ENCODE peak calls at places on chromosomes 16 and 17, in ten cellular contexts. Y, S, O, D, K, T, X, G, C and E are unnamed samples.
A peak's percentile ranks its signal among the peaks of the same experiment; 100 is the strongest.

GRCh38 chr16:87178177-87178863 is 138.9 kb downstream of the C16orf95 start:
- DNase-seq in Y (no peak), S (no peak), O (no peak), D (peak; percentile 34), K (no peak), T (no peak), X (no peak), G (no peak), C (no peak), E (no peak)

GRCh38 chr17:79785017-79785899 is 7.3 kb downstream of the CBX2 start:
- DNase-seq in Y (no peak), S (no peak), O (no peak), D (no peak), K (no peak), T (no peak), X (no peak), G (no peak), C (no peak), E (no peak)

GRCh38 chr16:85783441-85783840 is 15.9 kb downstream of the EMC8 start:
- DNase-seq in Y (no peak), S (no peak), O (no peak), D (no peak), K (no peak), T (no peak), X (no peak), G (no peak), C (no peak), E (no peak)

GRCh38 chr16:1678500-1679098 is 520 bp downstream of the JPT2 start:
- DNase-seq in Y (peak; percentile 50), S (peak; percentile 29), O (peak; percentile 44), D (peak; percentile 35), K (no peak), T (peak; percentile 61), X (peak; percentile 31), G (peak; percentile 33), C (peak; percentile 56), E (no peak)

GRCh38 chr17:76524598-76525512 is 12.7 kb downstream of the CYGB start:
- DNase-seq in Y (no peak), S (peak; percentile 81), O (no peak), D (peak; percentile 45), K (no peak), T (no peak), X (no peak), G (no peak), C (no peak), E (no peak)

GRCh38 chr16:6113749-6114148 is 1016.2 kb upstream of the EEF2KMT start:
- DNase-seq in Y (no peak), S (no peak), O (no peak), D (no peak), K (no peak), T (no peak), X (no peak), G (no peak), C (no peak), E (no peak)

GRCh38 chr17:15290605-15291004 is 25.5 kb upstream of the PMP22 start:
- DNase-seq in Y (no peak), S (no peak), O (no peak), D (peak; percentile 77), K (no peak), T (no peak), X (no peak), G (no peak), C (no peak), E (no peak)

GRCh38 chr16:1280783-1281182 is 24.9 kb downstream of the TPSD1 start:
- DNase-seq in Y (no peak), S (no peak), O (no peak), D (no peak), K (no peak), T (no peak), X (no peak), G (no peak), C (no peak), E (no peak)

GRCh38 chr16:20944861-20945390 is 44.4 kb downstream of the LYRM1 start:
- DNase-seq in Y (no peak), S (no peak), O (peak; percentile 11), D (peak; percentile 8), K (no peak), T (no peak), X (no peak), G (peak; percentile 29), C (peak; percentile 19), E (no peak)

GRCh38 chr17:72134560-72135399 is 14.0 kb downstream of the SOX9 start:
- DNase-seq in Y (no peak), S (no peak), O (no peak), D (peak; percentile 67), K (no peak), T (peak; percentile 29), X (no peak), G (no peak), C (no peak), E (no peak)

GRCh38 chr17:6094453-6094852 is 24.3 kb downstream of the WSCD1 start:
- DNase-seq in Y (no peak), S (no peak), O (no peak), D (no peak), K (no peak), T (no peak), X (no peak), G (no peak), C (no peak), E (no peak)

GRCh38 chr17:15892679-15893332 is 52.1 kb upstream of the ADORA2B start:
- DNase-seq in Y (no peak), S (no peak), O (no peak), D (no peak), K (no peak), T (peak; percentile 76), X (no peak), G (no peak), C (peak; percentile 46), E (no peak)

GRCh38 chr16:74591914-74592650 is 14.8 kb downstream of the GLG1 start:
- DNase-seq in Y (no peak), S (no peak), O (no peak), D (no peak), K (no peak), T (no peak), X (no peak), G (no peak), C (no peak), E (no peak)

GRCh38 chr16:65743558-65743957 is 621.7 kb upstream of the CDH11 start:
- DNase-seq in Y (no peak), S (no peak), O (no peak), D (no peak), K (no peak), T (no peak), X (no peak), G (peak; percentile 36), C (no peak), E (no peak)

GRCh38 chr17:82114872-82115271 is 16.8 kb upstream of the FASN start:
- DNase-seq in Y (no peak), S (no peak), O (no peak), D (no peak), K (no peak), T (no peak), X (no peak), G (no peak), C (no peak), E (no peak)

GRCh38 chr17:82396601-82397435 is 21.3 kb upstream of the HEXD start:
- DNase-seq in Y (no peak), S (no peak), O (no peak), D (peak; percentile 80), K (no peak), T (no peak), X (no peak), G (no peak), C (no peak), E (no peak)

GRCh38 chr17:76674600-76674999 is 31.0 kb upstream of the ST6GALNAC1 start:
- DNase-seq in Y (no peak), S (no peak), O (no peak), D (no peak), K (no peak), T (no peak), X (no peak), G (no peak), C (no peak), E (no peak)

GRCh38 chr16:47026492-47026891 is 53.0 kb upstream of the DNAJA2 start:
- DNase-seq in Y (no peak), S (no peak), O (no peak), D (no peak), K (no peak), T (no peak), X (no peak), G (no peak), C (no peak), E (no peak)

GRCh38 chr16:70700101-70701020 is 14.5 kb upstream of the MTSS2 start:
- DNase-seq in Y (no peak), S (peak; percentile 79), O (no peak), D (no peak), K (no peak), T (no peak), X (no peak), G (no peak), C (peak; percentile 84), E (no peak)

GRCh38 chr16:20023190-20023589 is 50.5 kb downstream of the GPR139 start:
- DNase-seq in Y (no peak), S (no peak), O (no peak), D (peak; percentile 12), K (no peak), T (peak; percentile 40), X (no peak), G (peak; percentile 9), C (peak; percentile 2), E (peak; percentile 15)

GRCh38 chr17:66487121-66487520 is 184.7 kb downstream of the PRKCA start:
- DNase-seq in Y (no peak), S (no peak), O (no peak), D (no peak), K (no peak), T (no peak), X (no peak), G (no peak), C (no peak), E (no peak)

GRCh38 chr16:27748868-27749546 is 199.1 kb downstream of the KATNIP start:
- DNase-seq in Y (peak; percentile 69), S (no peak), O (peak; percentile 15), D (peak; percentile 91), K (no peak), T (peak; percentile 37), X (peak; percentile 8), G (peak; percentile 38), C (peak; percentile 71), E (no peak)

GRCh38 chr16:3690991-3691720 is 26.2 kb downstream of the TRAP1 start:
- DNase-seq in Y (no peak), S (no peak), O (no peak), D (peak; percentile 20), K (no peak), T (no peak), X (no peak), G (no peak), C (no peak), E (no peak)

GRCh38 chr16:79651363-79651762 is 50.8 kb upstream of the MAF start:
- DNase-seq in Y (no peak), S (peak; percentile 31), O (no peak), D (peak; percentile 44), K (no peak), T (no peak), X (no peak), G (no peak), C (peak; percentile 94), E (no peak)

GRCh38 chr16:56041556-56042140 is 149.6 kb upstream of the GNAO1 start:
- DNase-seq in Y (peak; percentile 14), S (no peak), O (peak; percentile 6), D (no peak), K (no peak), T (peak; percentile 32), X (peak; percentile 27), G (peak; percentile 10), C (peak; percentile 36), E (peak; percentile 28)

GRCh38 chr17:78390241-78391050 is 12.0 kb downstream of the PGS1 start:
- DNase-seq in Y (no peak), S (peak; percentile 14), O (no peak), D (peak; percentile 96), K (no peak), T (no peak), X (no peak), G (no peak), C (no peak), E (no peak)

GRCh38 chr17:77906377-77906871 is 52.1 kb upstream of the TNRC6C start:
- DNase-seq in Y (no peak), S (no peak), O (no peak), D (no peak), K (no peak), T (no peak), X (no peak), G (no peak), C (no peak), E (no peak)

GRCh38 chr17:66044083-66044482 is 147.8 kb downstream of the CEP112 start:
- DNase-seq in Y (no peak), S (no peak), O (no peak), D (no peak), K (no peak), T (no peak), X (no peak), G (no peak), C (no peak), E (no peak)